ENCODE peak calls at places on chromosomes 13 and 19, in nine cellular contexts. One of them, this sample, is unnamed.

GRCh38 chr19:51824603-51825002 is 29.6 kb downstream of the FPR3 start:
- DNase-seq in breast epithelium: no peak
- DNase-seq in astrocyte: no peak
- DNase-seq in tibial nerve: no peak
- DNase-seq in brain microvascular endothelial cell: no peak
- DNase-seq in body of pancreas: no peak
- DNase-seq in mammary epithelial cell: no peak
- DNase-seq in cardiac muscle cell: no peak
- DNase-seq in neural progenitor cell: no peak
- DNase-seq in this sample: no peak

GRCh38 chr13:112752711-112753541 is 63.1 kb downstream of the ATP11A start:
- DNase-seq in brain microvascular endothelial cell: no peak
- DNase-seq in body of pancreas: no peak
- DNase-seq in mammary epithelial cell: peak; percentile 48
- DNase-seq in astrocyte: peak; percentile 33
- DNase-seq in breast epithelium: no peak
- DNase-seq in neural progenitor cell: no peak
- DNase-seq in cardiac muscle cell: no peak
- DNase-seq in tibial nerve: no peak
- DNase-seq in this sample: no peak

GRCh38 chr13:68481130-68481529 is 1251.0 kb upstream of the PCDH9 start:
- DNase-seq in astrocyte: no peak
- DNase-seq in body of pancreas: no peak
- DNase-seq in breast epithelium: no peak
- DNase-seq in neural progenitor cell: no peak
- DNase-seq in mammary epithelial cell: no peak
- DNase-seq in brain microvascular endothelial cell: no peak
- DNase-seq in tibial nerve: no peak
- DNase-seq in cardiac muscle cell: peak; percentile 40
- DNase-seq in this sample: no peak

GRCh38 chr19:7562646-7563393 is 27.3 kb downstream of the PNPLA6 start:
- DNase-seq in cardiac muscle cell: peak; percentile 37
- DNase-seq in breast epithelium: no peak
- DNase-seq in neural progenitor cell: peak; percentile 50
- DNase-seq in body of pancreas: peak; percentile 27
- DNase-seq in tibial nerve: no peak
- DNase-seq in brain microvascular endothelial cell: no peak
- DNase-seq in astrocyte: no peak
- DNase-seq in mammary epithelial cell: no peak
- DNase-seq in this sample: no peak

GRCh38 chr13:47437411-47437810 is 540.6 kb upstream of the HTR2A start:
- DNase-seq in cardiac muscle cell: no peak
- DNase-seq in breast epithelium: no peak
- DNase-seq in body of pancreas: no peak
- DNase-seq in tibial nerve: no peak
- DNase-seq in neural progenitor cell: no peak
- DNase-seq in brain microvascular endothelial cell: no peak
- DNase-seq in astrocyte: peak; percentile 71
- DNase-seq in mammary epithelial cell: no peak
- DNase-seq in this sample: no peak

GRCh38 chr19:28428644-28429348 is 784.2 kb downstream of the UQCRFS1 start:
- DNase-seq in astrocyte: no peak
- DNase-seq in breast epithelium: no peak
- DNase-seq in cardiac muscle cell: no peak
- DNase-seq in neural progenitor cell: no peak
- DNase-seq in mammary epithelial cell: no peak
- DNase-seq in tibial nerve: no peak
- DNase-seq in brain microvascular endothelial cell: no peak
- DNase-seq in body of pancreas: no peak
- DNase-seq in this sample: no peak

GRCh38 chr19:48844472-48844871 is 8.2 kb upstream of the HSD17B14 start:
- DNase-seq in mammary epithelial cell: peak; percentile 40
- DNase-seq in cardiac muscle cell: no peak
- DNase-seq in body of pancreas: no peak
- DNase-seq in astrocyte: peak; percentile 42
- DNase-seq in breast epithelium: no peak
- DNase-seq in tibial nerve: no peak
- DNase-seq in brain microvascular endothelial cell: no peak
- DNase-seq in neural progenitor cell: peak; percentile 34
- DNase-seq in this sample: peak; percentile 50

GRCh38 chr13:47004022-47004421 is 107.2 kb upstream of the HTR2A start:
- DNase-seq in body of pancreas: no peak
- DNase-seq in mammary epithelial cell: no peak
- DNase-seq in tibial nerve: no peak
- DNase-seq in brain microvascular endothelial cell: no peak
- DNase-seq in cardiac muscle cell: peak; percentile 13
- DNase-seq in neural progenitor cell: peak; percentile 11
- DNase-seq in astrocyte: peak; percentile 54
- DNase-seq in breast epithelium: no peak
- DNase-seq in this sample: no peak

GRCh38 chr13:107289540-107289939 is 721.6 kb upstream of the ARGLU1 start:
- DNase-seq in brain microvascular endothelial cell: no peak
- DNase-seq in astrocyte: no peak
- DNase-seq in tibial nerve: no peak
- DNase-seq in neural progenitor cell: no peak
- DNase-seq in cardiac muscle cell: no peak
- DNase-seq in body of pancreas: no peak
- DNase-seq in breast epithelium: no peak
- DNase-seq in mammary epithelial cell: no peak
- DNase-seq in this sample: no peak

DNA sequence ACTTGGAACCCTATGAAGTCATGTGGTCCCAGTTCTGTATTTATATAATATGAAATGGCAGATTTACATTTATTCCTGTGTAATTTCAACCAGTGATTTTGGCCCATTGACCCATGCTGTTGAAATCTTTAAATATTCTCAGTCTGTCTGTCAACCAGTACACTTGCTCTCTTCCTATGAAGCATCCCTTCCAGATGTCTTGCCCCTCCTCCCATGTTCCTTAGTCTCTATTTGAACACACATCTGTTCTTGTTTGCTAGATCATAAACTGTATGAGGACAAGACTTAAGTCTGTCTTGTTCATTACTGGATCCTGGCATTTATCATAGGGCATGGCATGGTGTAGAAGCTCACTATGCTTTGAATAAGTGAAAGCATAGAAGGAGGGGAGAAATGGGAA is 35.0 kb downstream of the STARD13 start:
- DNase-seq in body of pancreas: no peak
- DNase-seq in brain microvascular endothelial cell: no peak
- DNase-seq in astrocyte: no peak
- DNase-seq in cardiac muscle cell: no peak
- DNase-seq in mammary epithelial cell: no peak
- DNase-seq in neural progenitor cell: no peak
- DNase-seq in tibial nerve: no peak
- DNase-seq in breast epithelium: no peak
- DNase-seq in this sample: no peak
- H3K27ac ChIP-seq in body of pancreas: no peak overlapping the region
- H3K27ac ChIP-seq in brain microvascular endothelial cell: peak overlapping the region; percentile 88
- H3K27ac ChIP-seq in astrocyte: peak overlapping the region; percentile 91
- H3K27ac ChIP-seq in cardiac muscle cell: no peak overlapping the region
- H3K27ac ChIP-seq in mammary epithelial cell: peak overlapping the region; percentile 25
- H3K27ac ChIP-seq in neural progenitor cell: no peak overlapping the region
- H3K27ac ChIP-seq in tibial nerve: peak overlapping the region; percentile 62
- H3K27ac ChIP-seq in breast epithelium: peak overlapping the region; percentile 59
- H3K27ac ChIP-seq in this sample: no peak overlapping the region

GRCh38 chr13:20389696-20390525 is 135.7 kb downstream of the CRYL1 start:
- DNase-seq in body of pancreas: no peak
- DNase-seq in breast epithelium: no peak
- DNase-seq in mammary epithelial cell: no peak
- DNase-seq in neural progenitor cell: no peak
- DNase-seq in brain microvascular endothelial cell: no peak
- DNase-seq in astrocyte: no peak
- DNase-seq in tibial nerve: no peak
- DNase-seq in cardiac muscle cell: peak; percentile 57
- DNase-seq in this sample: no peak

GRCh38 chr13:20393273-20394235 is 132.1 kb downstream of the CRYL1 start:
- DNase-seq in cardiac muscle cell: no peak
- DNase-seq in body of pancreas: no peak
- DNase-seq in neural progenitor cell: no peak
- DNase-seq in brain microvascular endothelial cell: no peak
- DNase-seq in astrocyte: no peak
- DNase-seq in mammary epithelial cell: no peak
- DNase-seq in tibial nerve: no peak
- DNase-seq in breast epithelium: no peak
- DNase-seq in this sample: no peak

GRCh38 chr13:20392530-20392929 is 133.1 kb downstream of the CRYL1 start:
- DNase-seq in breast epithelium: no peak
- DNase-seq in cardiac muscle cell: no peak
- DNase-seq in brain microvascular endothelial cell: no peak
- DNase-seq in tibial nerve: no peak
- DNase-seq in body of pancreas: no peak
- DNase-seq in mammary epithelial cell: no peak
- DNase-seq in neural progenitor cell: no peak
- DNase-seq in astrocyte: no peak
- DNase-seq in this sample: no peak

GRCh38 chr13:20390526-20391175 is 135.0 kb downstream of the CRYL1 start:
- DNase-seq in cardiac muscle cell: no peak
- DNase-seq in tibial nerve: no peak
- DNase-seq in breast epithelium: no peak
- DNase-seq in body of pancreas: no peak
- DNase-seq in astrocyte: no peak
- DNase-seq in mammary epithelial cell: no peak
- DNase-seq in neural progenitor cell: no peak
- DNase-seq in brain microvascular endothelial cell: no peak
- DNase-seq in this sample: no peak

DNA sequence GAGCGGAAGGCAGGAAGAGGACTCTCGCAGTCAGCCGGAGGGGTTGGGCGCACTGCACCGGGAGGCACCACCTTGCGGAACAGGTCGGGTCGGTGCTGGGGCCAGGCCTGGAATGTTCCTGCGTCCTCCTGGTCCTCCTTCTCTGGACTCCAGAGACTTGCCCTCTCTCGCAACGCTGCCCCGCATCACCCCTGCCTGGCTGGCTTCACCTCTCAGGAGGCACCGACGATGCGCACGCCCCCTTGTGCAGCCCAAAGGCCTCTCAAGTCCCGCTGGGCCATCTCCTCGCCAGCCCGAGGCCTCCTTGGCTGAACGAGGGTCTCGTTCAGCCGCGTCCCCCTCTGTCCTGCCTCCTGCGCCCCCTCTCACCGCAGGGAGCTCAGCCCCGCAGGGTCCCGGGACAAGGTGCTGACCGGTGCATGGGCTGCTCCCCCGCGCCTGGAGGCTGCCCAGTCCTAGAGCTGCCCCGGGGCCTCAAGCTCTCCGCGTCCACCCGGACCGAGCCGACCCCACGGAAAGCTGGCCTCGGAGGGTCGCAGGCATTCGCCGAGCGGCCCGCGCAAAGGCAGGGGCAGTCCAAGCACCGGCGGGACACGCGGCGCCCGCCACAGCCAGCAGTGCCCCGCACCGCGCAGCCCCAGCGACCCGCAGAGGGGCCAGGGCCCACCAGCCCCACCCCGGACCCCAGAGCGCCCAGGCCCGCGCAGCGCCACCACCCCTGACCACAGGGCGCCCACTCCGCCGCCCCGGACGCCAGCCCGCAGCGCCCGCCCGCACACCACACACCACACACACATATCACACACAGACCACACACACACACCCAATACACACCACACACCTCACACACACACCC is 133.8 kb downstream of the CRYL1 start:
- DNase-seq in body of pancreas: no peak
- DNase-seq in mammary epithelial cell: no peak
- DNase-seq in brain microvascular endothelial cell: no peak
- DNase-seq in cardiac muscle cell: no peak
- DNase-seq in astrocyte: no peak
- DNase-seq in tibial nerve: no peak
- DNase-seq in breast epithelium: no peak
- DNase-seq in neural progenitor cell: peak; percentile 7
- DNase-seq in this sample: peak; percentile 49
- TF ChIP-seq CTCF in body of pancreas: no peak
- TF ChIP-seq CTCF in mammary epithelial cell: no peak
- TF ChIP-seq CTCF in brain microvascular endothelial cell: no peak
- TF ChIP-seq CTCF in cardiac muscle cell: no peak
- TF ChIP-seq CTCF in astrocyte: no peak
- TF ChIP-seq CTCF in tibial nerve: no peak
- TF ChIP-seq CTCF in breast epithelium: no peak
- TF ChIP-seq CTCF in neural progenitor cell: no peak
- TF ChIP-seq CTCF in this sample: no peak

GRCh38 chr13:110262082-110262436 is 44.9 kb downstream of the COL4A1 start:
- DNase-seq in mammary epithelial cell: no peak
- DNase-seq in body of pancreas: no peak
- DNase-seq in neural progenitor cell: no peak
- DNase-seq in brain microvascular endothelial cell: no peak
- DNase-seq in astrocyte: no peak
- DNase-seq in tibial nerve: no peak
- DNase-seq in cardiac muscle cell: no peak
- DNase-seq in breast epithelium: no peak
- DNase-seq in this sample: no peak

GRCh38 chr13:110262494-110262893 is 44.5 kb downstream of the COL4A1 start:
- DNase-seq in mammary epithelial cell: no peak
- DNase-seq in astrocyte: no peak
- DNase-seq in tibial nerve: no peak
- DNase-seq in cardiac muscle cell: no peak
- DNase-seq in brain microvascular endothelial cell: no peak
- DNase-seq in breast epithelium: no peak
- DNase-seq in body of pancreas: no peak
- DNase-seq in neural progenitor cell: peak; percentile 58
- DNase-seq in this sample: no peak

GRCh38 chr13:110262944-110263343 is 44.0 kb downstream of the COL4A1 start:
- DNase-seq in mammary epithelial cell: no peak
- DNase-seq in tibial nerve: no peak
- DNase-seq in cardiac muscle cell: no peak
- DNase-seq in neural progenitor cell: no peak
- DNase-seq in astrocyte: no peak
- DNase-seq in brain microvascular endothelial cell: no peak
- DNase-seq in breast epithelium: peak; percentile 37
- DNase-seq in body of pancreas: no peak
- DNase-seq in this sample: no peak

GRCh38 chr13:110259651-110260050 is 47.3 kb downstream of the COL4A1 start:
- DNase-seq in brain microvascular endothelial cell: no peak
- DNase-seq in breast epithelium: no peak
- DNase-seq in neural progenitor cell: no peak
- DNase-seq in body of pancreas: no peak
- DNase-seq in mammary epithelial cell: no peak
- DNase-seq in astrocyte: no peak
- DNase-seq in tibial nerve: no peak
- DNase-seq in cardiac muscle cell: no peak
- DNase-seq in this sample: no peak

GRCh38 chr13:110261166-110262081 is 45.5 kb downstream of the COL4A1 start:
- DNase-seq in breast epithelium: no peak
- DNase-seq in astrocyte: no peak
- DNase-seq in cardiac muscle cell: no peak
- DNase-seq in body of pancreas: no peak
- DNase-seq in tibial nerve: no peak
- DNase-seq in mammary epithelial cell: peak; percentile 26
- DNase-seq in brain microvascular endothelial cell: no peak
- DNase-seq in neural progenitor cell: peak; percentile 49
- DNase-seq in this sample: peak; percentile 23
- H3K27ac ChIP-seq in breast epithelium: no peak overlapping the region
- H3K27ac ChIP-seq in astrocyte: no peak overlapping the region
- H3K27ac ChIP-seq in cardiac muscle cell: no peak overlapping the region
- H3K27ac ChIP-seq in body of pancreas: no peak overlapping the region
- H3K27ac ChIP-seq in tibial nerve: peak overlapping the region; percentile 78
- H3K27ac ChIP-seq in mammary epithelial cell: no peak overlapping the region
- H3K27ac ChIP-seq in brain microvascular endothelial cell: peak overlapping the region; percentile 41
- H3K27ac ChIP-seq in neural progenitor cell: no peak overlapping the region
- H3K27ac ChIP-seq in this sample: peak overlapping the region; percentile 18

DNA sequence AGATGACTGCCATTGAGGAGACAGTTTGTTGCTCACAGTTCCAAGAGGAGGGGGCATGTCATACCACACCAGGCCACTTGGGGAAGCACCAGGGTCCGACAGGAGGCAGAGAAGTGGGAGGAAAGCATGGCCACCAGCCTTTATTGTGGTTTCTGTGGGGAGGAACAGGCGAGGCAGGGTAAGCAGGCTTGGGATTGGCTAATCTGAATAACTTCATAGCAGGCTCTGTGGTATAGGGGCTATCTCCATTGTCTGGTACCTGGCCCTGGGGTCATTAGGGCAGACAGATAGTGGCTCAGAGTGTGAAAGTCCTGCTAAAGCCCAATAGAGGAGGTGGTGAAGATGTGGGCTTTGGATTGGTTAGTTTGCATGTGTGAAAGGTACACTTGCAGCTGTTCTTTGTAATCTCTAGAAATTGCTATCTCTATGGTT is 35.5 kb downstream of the CBY2 start:
- DNase-seq in breast epithelium: no peak
- DNase-seq in astrocyte: no peak
- DNase-seq in cardiac muscle cell: no peak
- DNase-seq in mammary epithelial cell: no peak
- DNase-seq in neural progenitor cell: no peak
- DNase-seq in tibial nerve: no peak
- DNase-seq in body of pancreas: no peak
- DNase-seq in brain microvascular endothelial cell: no peak
- DNase-seq in this sample: no peak
- TF ChIP-seq CTCF in breast epithelium: no peak
- TF ChIP-seq CTCF in astrocyte: no peak
- TF ChIP-seq CTCF in cardiac muscle cell: no peak
- TF ChIP-seq CTCF in mammary epithelial cell: peak; percentile 27
- TF ChIP-seq CTCF in neural progenitor cell: peak; percentile 36
- TF ChIP-seq CTCF in tibial nerve: no peak
- TF ChIP-seq CTCF in body of pancreas: no peak
- TF ChIP-seq CTCF in brain microvascular endothelial cell: peak; percentile 47
- TF ChIP-seq CTCF in this sample: no peak